ENCODE peak calls at places on chromosomes 4 and X, in ten cellular contexts. E is choroid plexus epithelial cell, A is lower lobe of right lung, J is aorta, H is tibial nerve, Y is GM23248, T is hepatocyte, X is cardiac fibroblast, I is fibroblast of lung, N is PC-3. V is an unnamed sample.

GRCh38 chr4:23856630-23857029 is 33.2 kb downstream of the PPARGC1A start:
- DNase-seq in E (no peak), A (peak; percentile 63), J (peak; percentile 41), H (no peak), Y (no peak), T (peak; percentile 26), X (peak; percentile 13), I (no peak), N (peak; percentile 2), V (no peak)

GRCh38 chr4:15244354-15244753 is 183.5 kb upstream of the C1QTNF7 start:
- DNase-seq in E (peak; percentile 70), A (no peak), J (no peak), H (no peak), Y (peak; percentile 40), T (no peak), X (peak; percentile 38), I (peak; percentile 74), N (peak; percentile 38), V (peak; percentile 7)

GRCh38 chr4:172352351-172352750 is 539.1 kb downstream of the GALNTL6 start:
- DNase-seq in E (no peak), A (no peak), J (no peak), H (no peak), Y (no peak), T (no peak), X (no peak), I (no peak), N (no peak), V (no peak)

GRCh38 chrX:150715180-150715579 is 22.0 kb downstream of the MTMR1 start:
- DNase-seq in E (no peak), A (no peak), J (no peak), H (no peak), Y (peak; percentile 28), T (no peak), X (no peak), I (no peak), N (no peak), V (no peak)

GRCh38 chr4:73600917-73601316 is 19.3 kb downstream of the RASSF6 start:
- DNase-seq in E (peak; percentile 57), A (no peak), J (no peak), H (no peak), Y (no peak), T (peak; percentile 6), X (no peak), I (no peak), N (no peak), V (no peak)

GRCh38 chrX:154354013-154354412 is 20.4 kb downstream of the FLNA start:
- DNase-seq in E (no peak), A (no peak), J (no peak), H (no peak), Y (no peak), T (no peak), X (no peak), I (no peak), N (no peak), V (no peak)

GRCh38 chr4:73936969-73937368 is 44.9 kb downstream of the PF4 start:
- DNase-seq in E (no peak), A (no peak), J (no peak), H (no peak), Y (no peak), T (no peak), X (no peak), I (no peak), N (no peak), V (no peak)

GRCh38 chrX:97039363-97040029 is 155.8 kb downstream of the RPA4 start:
- DNase-seq in E (peak; percentile 66), A (no peak), J (peak; percentile 38), H (no peak), Y (peak; percentile 13), T (peak; percentile 42), X (peak; percentile 83), I (peak; percentile 66), N (peak; percentile 40), V (peak; percentile 48)

GRCh38 chrX:118975831-118976598 is 1.6 kb downstream of the LONRF3 start:
- DNase-seq in E (peak; percentile 13), A (peak; percentile 90), J (peak; percentile 85), H (peak; percentile 61), Y (peak; percentile 50), T (peak; percentile 80), X (peak; percentile 46), I (peak; percentile 15), N (peak; percentile 78), V (no peak)

GRCh38 chrX:19595036-19595435 is 79.7 kb upstream of the MAP3K15 start:
- DNase-seq in E (no peak), A (no peak), J (no peak), H (no peak), Y (peak; percentile 35), T (no peak), X (peak; percentile 77), I (no peak), N (no peak), V (no peak)

GRCh38 chrX:27679281-27679680 is 89.1 kb downstream of the DCAF8L2 start:
- DNase-seq in E (no peak), A (no peak), J (no peak), H (no peak), Y (no peak), T (no peak), X (peak; percentile 16), I (peak; percentile 74), N (peak; percentile 22), V (peak; percentile 36)

GRCh38 chrX:320126-320783 is 1.7 kb upstream of the GTPBP6 start:
- DNase-seq in E (peak; percentile 38), A (peak; percentile 43), J (peak; percentile 61), H (no peak), Y (peak; percentile 46), T (no peak), X (peak; percentile 34), I (peak; percentile 24), N (peak; percentile 19), V (no peak)

DNA sequence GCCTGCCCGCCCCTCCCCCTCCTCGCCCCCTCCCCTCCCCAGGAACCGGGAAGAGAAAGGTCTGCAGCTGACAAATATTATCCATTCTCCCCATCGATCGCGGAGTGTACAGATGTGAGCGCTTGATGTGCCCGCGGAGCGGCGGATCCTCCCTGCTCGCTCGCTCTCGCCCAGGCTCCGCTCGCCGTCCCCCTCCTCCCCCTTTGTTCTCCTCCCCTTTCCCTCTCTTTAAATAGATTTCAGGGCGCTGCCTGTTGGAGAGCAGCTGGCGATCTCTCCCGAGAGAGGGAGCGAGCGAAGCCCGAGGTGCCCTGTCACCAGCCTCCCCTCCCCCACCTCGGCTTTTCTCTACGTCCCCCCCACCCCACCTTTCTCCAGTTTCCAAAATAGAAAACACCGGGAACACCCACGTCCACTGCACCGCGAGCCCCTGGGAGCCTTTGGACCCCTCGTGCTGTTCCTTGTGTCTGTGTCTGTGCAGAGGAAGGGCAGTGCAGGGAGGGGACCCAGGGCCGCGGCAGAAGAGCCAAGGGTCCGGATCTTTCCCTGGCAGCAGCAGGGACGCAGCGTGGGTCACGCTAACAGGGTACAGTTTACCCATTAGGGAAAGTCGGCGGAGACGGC is 56.6 kb upstream of the BCOR start:
- DNase-seq in E (peak; percentile 45), A (no peak), J (peak; percentile 63), H (no peak), Y (peak; percentile 70), T (peak; percentile 73), X (no peak), I (no peak), N (peak; percentile 40), V (no peak)
- H3K4me3 ChIP-seq in E (peak overlapping the region; percentile 49), A (peak overlapping the region; percentile 52), J (peak overlapping the region; percentile 38), H (peak overlapping the region; percentile 55), Y (peak overlapping the region; percentile 68), T (peak overlapping the region; percentile 36), X (peak overlapping the region; percentile 36), I (peak overlapping the region; percentile 43), N (peak overlapping the region; percentile 84), V (peak overlapping the region; percentile 38)

GRCh38 chr4:41752081-41752836 is 3.7 kb upstream of the PHOX2B start:
- DNase-seq in E (no peak), A (no peak), J (no peak), H (no peak), Y (no peak), T (no peak), X (no peak), I (no peak), N (no peak), V (no peak)
- H3K4me3 ChIP-seq in E (no peak overlapping the region), A (no peak overlapping the region), J (no peak overlapping the region), H (no peak overlapping the region), Y (no peak overlapping the region), T (no peak overlapping the region), X (no peak overlapping the region), I (no peak overlapping the region), N (no peak overlapping the region), V (no peak overlapping the region)

GRCh38 chrX:51798701-51799100 is 55.5 kb downstream of the GSPT2 start:
- DNase-seq in E (no peak), A (no peak), J (no peak), H (no peak), Y (no peak), T (no peak), X (no peak), I (no peak), N (no peak), V (no peak)

GRCh38 chrX:51804741-51805140 is 61.5 kb downstream of the GSPT2 start:
- DNase-seq in E (no peak), A (no peak), J (no peak), H (no peak), Y (no peak), T (no peak), X (no peak), I (no peak), N (peak; percentile 32), V (no peak)

GRCh38 chrX:51802917-51803688 is 59.9 kb downstream of the GSPT2 start:
- DNase-seq in E (peak; percentile 72), A (peak; percentile 52), J (peak; percentile 54), H (no peak), Y (peak; percentile 64), T (peak; percentile 71), X (peak; percentile 76), I (peak; percentile 72), N (peak; percentile 62), V (peak; percentile 22)

DNA sequence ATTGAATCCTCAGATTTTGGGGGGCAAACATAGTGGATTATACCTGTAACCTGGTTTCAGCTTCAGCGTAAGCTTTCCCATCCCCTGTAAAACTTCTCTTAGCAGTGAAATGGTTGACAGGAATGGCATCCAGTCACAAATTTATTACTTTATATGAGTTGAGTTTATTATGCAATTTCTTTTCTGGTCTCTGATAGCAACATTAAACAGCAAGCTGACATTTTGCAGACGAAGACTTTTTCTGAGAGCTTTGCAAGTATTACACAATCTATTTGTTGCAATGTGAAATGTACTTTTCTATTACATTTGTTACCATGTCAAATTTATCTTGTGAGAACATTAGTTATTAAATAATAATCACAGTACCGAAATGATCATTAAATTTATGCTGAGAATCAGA is 60.6 kb downstream of the GSPT2 start:
- DNase-seq in E (peak; percentile 2), A (no peak), J (no peak), H (no peak), Y (no peak), T (no peak), X (peak; percentile 45), I (no peak), N (no peak), V (no peak)
- H3K4me3 ChIP-seq in E (no peak overlapping the region), A (peak overlapping the region; percentile 64), J (no peak overlapping the region), H (peak overlapping the region; percentile 61), Y (peak overlapping the region; percentile 84), T (peak overlapping the region; percentile 26), X (peak overlapping the region; percentile 75), I (peak overlapping the region; percentile 73), N (peak overlapping the region; percentile 94), V (peak overlapping the region; percentile 71)

DNA sequence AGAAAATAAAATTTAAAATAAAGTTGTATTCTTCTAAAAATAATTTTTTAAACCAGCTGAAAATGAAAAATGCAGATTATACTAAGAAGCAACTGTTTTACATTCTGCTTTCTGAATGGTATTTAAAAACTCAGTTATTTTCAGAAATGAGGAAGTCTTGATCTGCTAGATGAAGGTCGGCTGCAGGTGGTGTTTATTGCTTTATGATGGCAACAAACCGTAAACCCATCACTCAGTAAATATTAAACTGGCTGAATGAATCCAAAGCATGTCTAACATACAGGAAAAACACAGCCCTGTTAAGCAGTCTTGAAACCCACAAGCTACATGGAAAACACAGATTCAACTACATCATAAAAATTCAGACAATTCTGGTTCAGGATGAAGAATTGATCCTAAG is 29.3 kb downstream of the DYNLT3 start:
- DNase-seq in E (no peak), A (no peak), J (no peak), H (no peak), Y (no peak), T (no peak), X (no peak), I (no peak), N (no peak), V (no peak)
- H3K4me3 ChIP-seq in E (no peak overlapping the region), A (no peak overlapping the region), J (no peak overlapping the region), H (no peak overlapping the region), Y (no peak overlapping the region), T (no peak overlapping the region), X (no peak overlapping the region), I (no peak overlapping the region), N (no peak overlapping the region), V (no peak overlapping the region)